ENCODE peak calls at places on chromosomes 12 and 14, in seven cellular contexts. One of them, this sample, is unnamed.

GRCh38 chr14:65077318-65077717 is 25.0 kb downstream of the MAX start:
- DNase-seq in anterior cingulate cortex: no peak
- DNase-seq in NCI-H226: no peak
- DNase-seq in right lobe of liver: no peak
- DNase-seq in NCI-H1092 treated with DMSO at 0.1 percent for 48 hours: no peak
- DNase-seq in dorsolateral prefrontal cortex: no peak
- DNase-seq in stromal cell of bone marrow: no peak
- DNase-seq in this sample: no peak

GRCh38 chr12:93908846-93909592 is 231.8 kb downstream of the CRADD start:
- DNase-seq in dorsolateral prefrontal cortex: no peak
- DNase-seq in stromal cell of bone marrow: no peak
- DNase-seq in NCI-H226: peak; percentile 75
- DNase-seq in anterior cingulate cortex: no peak
- DNase-seq in right lobe of liver: no peak
- DNase-seq in NCI-H1092 treated with DMSO at 0.1 percent for 48 hours: peak; percentile 62
- DNase-seq in this sample: no peak

GRCh38 chr14:80901260-80901659 is 40.3 kb downstream of the CEP128 start:
- DNase-seq in dorsolateral prefrontal cortex: no peak
- DNase-seq in stromal cell of bone marrow: no peak
- DNase-seq in NCI-H226: no peak
- DNase-seq in anterior cingulate cortex: no peak
- DNase-seq in right lobe of liver: no peak
- DNase-seq in NCI-H1092 treated with DMSO at 0.1 percent for 48 hours: no peak
- DNase-seq in this sample: no peak

GRCh38 chr14:81193924-81194633 is 26.7 kb downstream of the GTF2A1 start:
- DNase-seq in anterior cingulate cortex: no peak
- DNase-seq in dorsolateral prefrontal cortex: no peak
- DNase-seq in NCI-H226: no peak
- DNase-seq in NCI-H1092 treated with DMSO at 0.1 percent for 48 hours: no peak
- DNase-seq in right lobe of liver: no peak
- DNase-seq in stromal cell of bone marrow: no peak
- DNase-seq in this sample: no peak

GRCh38 chr12:76768566-76768965 is 4.7 kb downstream of the ZDHHC17 start:
- DNase-seq in anterior cingulate cortex: no peak
- DNase-seq in NCI-H1092 treated with DMSO at 0.1 percent for 48 hours: no peak
- DNase-seq in stromal cell of bone marrow: no peak
- DNase-seq in NCI-H226: no peak
- DNase-seq in right lobe of liver: no peak
- DNase-seq in dorsolateral prefrontal cortex: no peak
- DNase-seq in this sample: no peak

GRCh38 chr12:94590428-94590827 is 59.9 kb downstream of the TMCC3 start:
- DNase-seq in NCI-H226: no peak
- DNase-seq in right lobe of liver: no peak
- DNase-seq in NCI-H1092 treated with DMSO at 0.1 percent for 48 hours: no peak
- DNase-seq in stromal cell of bone marrow: no peak
- DNase-seq in anterior cingulate cortex: no peak
- DNase-seq in dorsolateral prefrontal cortex: no peak
- DNase-seq in this sample: no peak

GRCh38 chr12:104750061-104750460 is 208.0 kb downstream of the SLC41A2 start:
- DNase-seq in NCI-H1092 treated with DMSO at 0.1 percent for 48 hours: no peak
- DNase-seq in stromal cell of bone marrow: peak; percentile 35
- DNase-seq in NCI-H226: no peak
- DNase-seq in right lobe of liver: no peak
- DNase-seq in anterior cingulate cortex: no peak
- DNase-seq in dorsolateral prefrontal cortex: no peak
- DNase-seq in this sample: no peak

GRCh38 chr14:38481939-38482678 is 226.2 kb upstream of the CLEC14A start:
- DNase-seq in dorsolateral prefrontal cortex: no peak
- DNase-seq in NCI-H226: peak; percentile 44
- DNase-seq in NCI-H1092 treated with DMSO at 0.1 percent for 48 hours: peak; percentile 78
- DNase-seq in right lobe of liver: no peak
- DNase-seq in stromal cell of bone marrow: peak; percentile 29
- DNase-seq in anterior cingulate cortex: no peak
- DNase-seq in this sample: no peak

GRCh38 chr12:89947437-89948265 is 239.0 kb upstream of the ATP2B1 start:
- DNase-seq in anterior cingulate cortex: no peak
- DNase-seq in dorsolateral prefrontal cortex: no peak
- DNase-seq in NCI-H226: peak; percentile 88
- DNase-seq in stromal cell of bone marrow: peak; percentile 83
- DNase-seq in right lobe of liver: no peak
- DNase-seq in NCI-H1092 treated with DMSO at 0.1 percent for 48 hours: peak; percentile 13
- DNase-seq in this sample: no peak

GRCh38 chr12:104748790-104749189 is 209.3 kb downstream of the SLC41A2 start:
- DNase-seq in stromal cell of bone marrow: peak; percentile 13
- DNase-seq in anterior cingulate cortex: no peak
- DNase-seq in NCI-H1092 treated with DMSO at 0.1 percent for 48 hours: no peak
- DNase-seq in right lobe of liver: no peak
- DNase-seq in NCI-H226: no peak
- DNase-seq in dorsolateral prefrontal cortex: no peak
- DNase-seq in this sample: no peak

GRCh38 chr14:66330916-66331315 is 155.3 kb upstream of the CCDC196 start:
- DNase-seq in NCI-H1092 treated with DMSO at 0.1 percent for 48 hours: no peak
- DNase-seq in right lobe of liver: no peak
- DNase-seq in dorsolateral prefrontal cortex: no peak
- DNase-seq in stromal cell of bone marrow: peak; percentile 9
- DNase-seq in anterior cingulate cortex: no peak
- DNase-seq in NCI-H226: no peak
- DNase-seq in this sample: no peak

GRCh38 chr12:9040484-9041186 is 51.3 kb downstream of the KLRG1 start:
- DNase-seq in stromal cell of bone marrow: no peak
- DNase-seq in NCI-H1092 treated with DMSO at 0.1 percent for 48 hours: no peak
- DNase-seq in right lobe of liver: no peak
- DNase-seq in dorsolateral prefrontal cortex: no peak
- DNase-seq in anterior cingulate cortex: no peak
- DNase-seq in NCI-H226: no peak
- DNase-seq in this sample: no peak

GRCh38 chr14:75279739-75280447 is 1.3 kb downstream of the FOS start:
- DNase-seq in anterior cingulate cortex: no peak
- DNase-seq in stromal cell of bone marrow: peak; percentile 8
- DNase-seq in NCI-H1092 treated with DMSO at 0.1 percent for 48 hours: no peak
- DNase-seq in NCI-H226: no peak
- DNase-seq in dorsolateral prefrontal cortex: no peak
- DNase-seq in right lobe of liver: peak; percentile 77
- DNase-seq in this sample: no peak

GRCh38 chr12:48996794-48997718 is 2.1 kb downstream of the DDN start:
- DNase-seq in right lobe of liver: peak; percentile 84
- DNase-seq in NCI-H226: no peak
- DNase-seq in anterior cingulate cortex: no peak
- DNase-seq in NCI-H1092 treated with DMSO at 0.1 percent for 48 hours: peak; percentile 40
- DNase-seq in dorsolateral prefrontal cortex: peak; percentile 72
- DNase-seq in stromal cell of bone marrow: no peak
- DNase-seq in this sample: peak; percentile 50

GRCh38 chr12:75747572-75747995 is 236.2 kb upstream of the KRR1 start:
- DNase-seq in stromal cell of bone marrow: peak; percentile 67
- DNase-seq in NCI-H1092 treated with DMSO at 0.1 percent for 48 hours: no peak
- DNase-seq in dorsolateral prefrontal cortex: no peak
- DNase-seq in anterior cingulate cortex: no peak
- DNase-seq in NCI-H226: peak; percentile 53
- DNase-seq in right lobe of liver: no peak
- DNase-seq in this sample: peak; percentile 82

GRCh38 chr12:44000309-44000952 is 164.6 kb downstream of the TMEM117 start:
- DNase-seq in dorsolateral prefrontal cortex: no peak
- DNase-seq in NCI-H1092 treated with DMSO at 0.1 percent for 48 hours: peak; percentile 79
- DNase-seq in anterior cingulate cortex: no peak
- DNase-seq in right lobe of liver: no peak
- DNase-seq in NCI-H226: peak; percentile 56
- DNase-seq in stromal cell of bone marrow: peak; percentile 22
- DNase-seq in this sample: no peak

GRCh38 chr12:11075642-11076041 is 13.5 kb upstream of the TAS2R46 start:
- DNase-seq in right lobe of liver: no peak
- DNase-seq in NCI-H1092 treated with DMSO at 0.1 percent for 48 hours: no peak
- DNase-seq in stromal cell of bone marrow: no peak
- DNase-seq in dorsolateral prefrontal cortex: no peak
- DNase-seq in NCI-H226: no peak
- DNase-seq in anterior cingulate cortex: no peak
- DNase-seq in this sample: no peak

GRCh38 chr14:102998393-102998792 is 59.0 kb downstream of the CDC42BPB start:
- DNase-seq in anterior cingulate cortex: no peak
- DNase-seq in NCI-H226: no peak
- DNase-seq in stromal cell of bone marrow: no peak
- DNase-seq in right lobe of liver: peak; percentile 25
- DNase-seq in dorsolateral prefrontal cortex: no peak
- DNase-seq in NCI-H1092 treated with DMSO at 0.1 percent for 48 hours: no peak
- DNase-seq in this sample: no peak

GRCh38 chr12:119082496-119082895 is 96.2 kb upstream of the HSPB8 start:
- DNase-seq in dorsolateral prefrontal cortex: no peak
- DNase-seq in NCI-H226: no peak
- DNase-seq in stromal cell of bone marrow: no peak
- DNase-seq in anterior cingulate cortex: no peak
- DNase-seq in NCI-H1092 treated with DMSO at 0.1 percent for 48 hours: peak; percentile 70
- DNase-seq in right lobe of liver: no peak
- DNase-seq in this sample: peak; percentile 48

GRCh38 chr14:23183479-23183878 is at the start of gene SLC7A8:
- DNase-seq in right lobe of liver: peak; percentile 64
- DNase-seq in NCI-H226: no peak
- DNase-seq in anterior cingulate cortex: no peak
- DNase-seq in NCI-H1092 treated with DMSO at 0.1 percent for 48 hours: peak; percentile 13
- DNase-seq in stromal cell of bone marrow: no peak
- DNase-seq in dorsolateral prefrontal cortex: peak; percentile 38
- DNase-seq in this sample: peak; percentile 60

This sample was measured in NCI-H1694.